ENCODE peak calls at places on chromosomes 2 and 18, in five cellular contexts. One of them, this sample, is unnamed.

GRCh38 chr18:30682667-30683066 is 359.9 kb downstream of the DSC3 start:
- DNase-seq in posterior cingulate gyrus: no peak
- DNase-seq in stimulated activated CD4-positive, alpha-beta T cell treated with anti-CD3 and anti-CD28 coated beads, Interleukin-2, amount 100 ng/mL, for 24 hours: no peak
- DNase-seq in HuH-7: no peak
- DNase-seq in anterior cingulate cortex: no peak
- DNase-seq in this sample: no peak

GRCh38 chr2:215880970-215881369 is 132.4 kb downstream of the MREG start:
- DNase-seq in posterior cingulate gyrus: no peak
- DNase-seq in stimulated activated CD4-positive, alpha-beta T cell treated with anti-CD3 and anti-CD28 coated beads, Interleukin-2, amount 100 ng/mL, for 24 hours: no peak
- DNase-seq in HuH-7: no peak
- DNase-seq in anterior cingulate cortex: no peak
- DNase-seq in this sample: no peak

GRCh38 chr18:79870369-79871025 is 72.8 kb downstream of the KCNG2 start:
- DNase-seq in posterior cingulate gyrus: peak
- DNase-seq in stimulated activated CD4-positive, alpha-beta T cell treated with anti-CD3 and anti-CD28 coated beads, Interleukin-2, amount 100 ng/mL, for 24 hours: no peak
- DNase-seq in HuH-7: no peak
- DNase-seq in anterior cingulate cortex: peak
- DNase-seq in this sample: no peak

GRCh38 chr2:138565251-138565598 is 63.7 kb downstream of the SPOPL start:
- DNase-seq in posterior cingulate gyrus: no peak
- DNase-seq in stimulated activated CD4-positive, alpha-beta T cell treated with anti-CD3 and anti-CD28 coated beads, Interleukin-2, amount 100 ng/mL, for 24 hours: no peak
- DNase-seq in HuH-7: no peak
- DNase-seq in anterior cingulate cortex: no peak
- DNase-seq in this sample: no peak

GRCh38 chr2:156845806-156846558 is 409.8 kb downstream of the GPD2 start:
- DNase-seq in posterior cingulate gyrus: no peak
- DNase-seq in stimulated activated CD4-positive, alpha-beta T cell treated with anti-CD3 and anti-CD28 coated beads, Interleukin-2, amount 100 ng/mL, for 24 hours: no peak
- DNase-seq in HuH-7: no peak
- DNase-seq in anterior cingulate cortex: no peak
- DNase-seq in this sample: no peak

GRCh38 chr18:31630549-31630948 is 38.9 kb downstream of the TTR start:
- DNase-seq in posterior cingulate gyrus: no peak
- DNase-seq in stimulated activated CD4-positive, alpha-beta T cell treated with anti-CD3 and anti-CD28 coated beads, Interleukin-2, amount 100 ng/mL, for 24 hours: no peak
- DNase-seq in HuH-7: no peak
- DNase-seq in anterior cingulate cortex: no peak
- DNase-seq in this sample: no peak

GRCh38 chr18:3603460-3604259 is 153.7 kb downstream of the TGIF1 start:
- DNase-seq in posterior cingulate gyrus: no peak
- DNase-seq in stimulated activated CD4-positive, alpha-beta T cell treated with anti-CD3 and anti-CD28 coated beads, Interleukin-2, amount 100 ng/mL, for 24 hours: no peak
- DNase-seq in HuH-7: no peak
- DNase-seq in anterior cingulate cortex: no peak
- DNase-seq in this sample: no peak

GRCh38 chr2:174673876-174674275 is 76.3 kb upstream of the WIPF1 start:
- DNase-seq in posterior cingulate gyrus: no peak
- DNase-seq in stimulated activated CD4-positive, alpha-beta T cell treated with anti-CD3 and anti-CD28 coated beads, Interleukin-2, amount 100 ng/mL, for 24 hours: no peak
- DNase-seq in HuH-7: no peak
- DNase-seq in anterior cingulate cortex: no peak
- DNase-seq in this sample: no peak

GRCh38 chr2:241458687-241459086 is 49.7 kb downstream of the STK25 start:
- DNase-seq in posterior cingulate gyrus: no peak
- DNase-seq in stimulated activated CD4-positive, alpha-beta T cell treated with anti-CD3 and anti-CD28 coated beads, Interleukin-2, amount 100 ng/mL, for 24 hours: no peak
- DNase-seq in HuH-7: no peak
- DNase-seq in anterior cingulate cortex: no peak
- DNase-seq in this sample: no peak

GRCh38 chr18:30328839-30329238 is 713.7 kb downstream of the DSC3 start:
- DNase-seq in posterior cingulate gyrus: no peak
- DNase-seq in stimulated activated CD4-positive, alpha-beta T cell treated with anti-CD3 and anti-CD28 coated beads, Interleukin-2, amount 100 ng/mL, for 24 hours: no peak
- DNase-seq in HuH-7: no peak
- DNase-seq in anterior cingulate cortex: no peak
- DNase-seq in this sample: no peak

GRCh38 chr2:231810905-231811304 is 24.7 kb downstream of the COPS7B start:
- DNase-seq in posterior cingulate gyrus: no peak
- DNase-seq in stimulated activated CD4-positive, alpha-beta T cell treated with anti-CD3 and anti-CD28 coated beads, Interleukin-2, amount 100 ng/mL, for 24 hours: no peak
- DNase-seq in HuH-7: no peak
- DNase-seq in anterior cingulate cortex: no peak
- DNase-seq in this sample: no peak

GRCh38 chr18:13261658-13262357 is 43.2 kb downstream of the LDLRAD4 start:
- DNase-seq in posterior cingulate gyrus: peak
- DNase-seq in stimulated activated CD4-positive, alpha-beta T cell treated with anti-CD3 and anti-CD28 coated beads, Interleukin-2, amount 100 ng/mL, for 24 hours: no peak
- DNase-seq in HuH-7: no peak
- DNase-seq in anterior cingulate cortex: no peak
- DNase-seq in this sample: no peak

GRCh38 chr2:219466816-219467735 is 31.6 kb upstream of the GMPPA start:
- DNase-seq in posterior cingulate gyrus: no peak
- DNase-seq in stimulated activated CD4-positive, alpha-beta T cell treated with anti-CD3 and anti-CD28 coated beads, Interleukin-2, amount 100 ng/mL, for 24 hours: no peak
- DNase-seq in HuH-7: no peak
- DNase-seq in anterior cingulate cortex: no peak
- DNase-seq in this sample: no peak

GRCh38 chr18:31738460-31739407 is 21.9 kb downstream of the SLC25A52 start:
- DNase-seq in posterior cingulate gyrus: no peak
- DNase-seq in stimulated activated CD4-positive, alpha-beta T cell treated with anti-CD3 and anti-CD28 coated beads, Interleukin-2, amount 100 ng/mL, for 24 hours: no peak
- DNase-seq in HuH-7: no peak
- DNase-seq in anterior cingulate cortex: no peak
- DNase-seq in this sample: no peak

GRCh38 chr2:30664761-30665358 is 142.4 kb downstream of the CAPN13 start:
- DNase-seq in posterior cingulate gyrus: no peak
- DNase-seq in stimulated activated CD4-positive, alpha-beta T cell treated with anti-CD3 and anti-CD28 coated beads, Interleukin-2, amount 100 ng/mL, for 24 hours: no peak
- DNase-seq in HuH-7: no peak
- DNase-seq in anterior cingulate cortex: no peak
- DNase-seq in this sample: no peak

GRCh38 chr2:68772109-68772508 is 37.5 kb downstream of the ARHGAP25 start:
- DNase-seq in posterior cingulate gyrus: no peak
- DNase-seq in stimulated activated CD4-positive, alpha-beta T cell treated with anti-CD3 and anti-CD28 coated beads, Interleukin-2, amount 100 ng/mL, for 24 hours: no peak
- DNase-seq in HuH-7: no peak
- DNase-seq in anterior cingulate cortex: no peak
- DNase-seq in this sample: no peak

GRCh38 chr18:79203017-79203605 is 133.9 kb downstream of the ATP9B start:
- DNase-seq in posterior cingulate gyrus: no peak
- DNase-seq in stimulated activated CD4-positive, alpha-beta T cell treated with anti-CD3 and anti-CD28 coated beads, Interleukin-2, amount 100 ng/mL, for 24 hours: peak
- DNase-seq in HuH-7: no peak
- DNase-seq in anterior cingulate cortex: no peak
- DNase-seq in this sample: no peak

GRCh38 chr2:74014813-74015212 is 30.1 kb downstream of the TET3 start:
- DNase-seq in posterior cingulate gyrus: no peak
- DNase-seq in stimulated activated CD4-positive, alpha-beta T cell treated with anti-CD3 and anti-CD28 coated beads, Interleukin-2, amount 100 ng/mL, for 24 hours: no peak
- DNase-seq in HuH-7: no peak
- DNase-seq in anterior cingulate cortex: no peak
- DNase-seq in this sample: no peak

GRCh38 chr2:47708801-47709499 is 74.0 kb upstream of the MSH6 start:
- DNase-seq in posterior cingulate gyrus: no peak
- DNase-seq in stimulated activated CD4-positive, alpha-beta T cell treated with anti-CD3 and anti-CD28 coated beads, Interleukin-2, amount 100 ng/mL, for 24 hours: no peak
- DNase-seq in HuH-7: no peak
- DNase-seq in anterior cingulate cortex: no peak
- DNase-seq in this sample: no peak

GRCh38 chr2:223585691-223586090 is 16.5 kb downstream of the SCG2 start:
- DNase-seq in posterior cingulate gyrus: no peak
- DNase-seq in stimulated activated CD4-positive, alpha-beta T cell treated with anti-CD3 and anti-CD28 coated beads, Interleukin-2, amount 100 ng/mL, for 24 hours: no peak
- DNase-seq in HuH-7: no peak
- DNase-seq in anterior cingulate cortex: no peak
- DNase-seq in this sample: no peak

GRCh38 chr2:100470898-100471514 is 724 bp downstream of the NMS start:
- DNase-seq in posterior cingulate gyrus: no peak
- DNase-seq in stimulated activated CD4-positive, alpha-beta T cell treated with anti-CD3 and anti-CD28 coated beads, Interleukin-2, amount 100 ng/mL, for 24 hours: no peak
- DNase-seq in HuH-7: peak
- DNase-seq in anterior cingulate cortex: no peak
- DNase-seq in this sample: no peak

GRCh38 chr2:65199194-65199593 is 28.4 kb upstream of the ACTR2 start:
- DNase-seq in posterior cingulate gyrus: no peak
- DNase-seq in stimulated activated CD4-positive, alpha-beta T cell treated with anti-CD3 and anti-CD28 coated beads, Interleukin-2, amount 100 ng/mL, for 24 hours: no peak
- DNase-seq in HuH-7: no peak
- DNase-seq in anterior cingulate cortex: no peak
- DNase-seq in this sample: no peak

GRCh38 chr2:128370468-128371247 is 52.0 kb upstream of the HS6ST1 start:
- DNase-seq in posterior cingulate gyrus: peak
- DNase-seq in stimulated activated CD4-positive, alpha-beta T cell treated with anti-CD3 and anti-CD28 coated beads, Interleukin-2, amount 100 ng/mL, for 24 hours: no peak
- DNase-seq in HuH-7: no peak
- DNase-seq in anterior cingulate cortex: no peak
- DNase-seq in this sample: no peak

GRCh38 chr2:82875891-82876290 is 1583.2 kb downstream of the SUCLG1 start:
- DNase-seq in posterior cingulate gyrus: no peak
- DNase-seq in stimulated activated CD4-positive, alpha-beta T cell treated with anti-CD3 and anti-CD28 coated beads, Interleukin-2, amount 100 ng/mL, for 24 hours: no peak
- DNase-seq in HuH-7: no peak
- DNase-seq in anterior cingulate cortex: no peak
- DNase-seq in this sample: no peak

GRCh38 chr18:23301971-23302370 is 151.1 kb upstream of the RIOK3 start:
- DNase-seq in posterior cingulate gyrus: no peak
- DNase-seq in stimulated activated CD4-positive, alpha-beta T cell treated with anti-CD3 and anti-CD28 coated beads, Interleukin-2, amount 100 ng/mL, for 24 hours: no peak
- DNase-seq in HuH-7: no peak
- DNase-seq in anterior cingulate cortex: no peak
- DNase-seq in this sample: no peak

GRCh38 chr2:120993661-120994060 is 258.0 kb downstream of the GLI2 start:
- DNase-seq in posterior cingulate gyrus: peak
- DNase-seq in stimulated activated CD4-positive, alpha-beta T cell treated with anti-CD3 and anti-CD28 coated beads, Interleukin-2, amount 100 ng/mL, for 24 hours: no peak
- DNase-seq in HuH-7: no peak
- DNase-seq in anterior cingulate cortex: no peak
- DNase-seq in this sample: no peak

GRCh38 chr2:226581661-226582060 is 218.0 kb downstream of the IRS1 start:
- DNase-seq in posterior cingulate gyrus: no peak
- DNase-seq in stimulated activated CD4-positive, alpha-beta T cell treated with anti-CD3 and anti-CD28 coated beads, Interleukin-2, amount 100 ng/mL, for 24 hours: no peak
- DNase-seq in HuH-7: no peak
- DNase-seq in anterior cingulate cortex: no peak
- DNase-seq in this sample: no peak

GRCh38 chr2:192150166-192150565 is 44.6 kb downstream of the TMEFF2 start:
- DNase-seq in posterior cingulate gyrus: no peak
- DNase-seq in stimulated activated CD4-positive, alpha-beta T cell treated with anti-CD3 and anti-CD28 coated beads, Interleukin-2, amount 100 ng/mL, for 24 hours: no peak
- DNase-seq in HuH-7: no peak
- DNase-seq in anterior cingulate cortex: no peak
- DNase-seq in this sample: no peak

GRCh38 chr18:3008546-3008945 is 4.4 kb downstream of the LPIN2 start:
- DNase-seq in posterior cingulate gyrus: no peak
- DNase-seq in stimulated activated CD4-positive, alpha-beta T cell treated with anti-CD3 and anti-CD28 coated beads, Interleukin-2, amount 100 ng/mL, for 24 hours: no peak
- DNase-seq in HuH-7: no peak
- DNase-seq in anterior cingulate cortex: no peak
- DNase-seq in this sample: no peak

GRCh38 chr2:120661551-120661950 is 74.1 kb upstream of the GLI2 start:
- DNase-seq in posterior cingulate gyrus: peak
- DNase-seq in stimulated activated CD4-positive, alpha-beta T cell treated with anti-CD3 and anti-CD28 coated beads, Interleukin-2, amount 100 ng/mL, for 24 hours: no peak
- DNase-seq in HuH-7: no peak
- DNase-seq in anterior cingulate cortex: peak
- DNase-seq in this sample: peak

GRCh38 chr2:86213699-86214502 is 14.6 kb downstream of the MRPL35 start:
- DNase-seq in posterior cingulate gyrus: no peak
- DNase-seq in stimulated activated CD4-positive, alpha-beta T cell treated with anti-CD3 and anti-CD28 coated beads, Interleukin-2, amount 100 ng/mL, for 24 hours: no peak
- DNase-seq in HuH-7: no peak
- DNase-seq in anterior cingulate cortex: no peak
- DNase-seq in this sample: no peak

GRCh38 chr2:14494759-14495158 is 137.8 kb upstream of the LRATD1 start:
- DNase-seq in posterior cingulate gyrus: no peak
- DNase-seq in stimulated activated CD4-positive, alpha-beta T cell treated with anti-CD3 and anti-CD28 coated beads, Interleukin-2, amount 100 ng/mL, for 24 hours: no peak
- DNase-seq in HuH-7: no peak
- DNase-seq in anterior cingulate cortex: no peak
- DNase-seq in this sample: no peak

GRCh38 chr2:126655066-126655465 is 892 bp upstream of the GYPC start:
- DNase-seq in posterior cingulate gyrus: peak
- DNase-seq in stimulated activated CD4-positive, alpha-beta T cell treated with anti-CD3 and anti-CD28 coated beads, Interleukin-2, amount 100 ng/mL, for 24 hours: peak
- DNase-seq in HuH-7: no peak
- DNase-seq in anterior cingulate cortex: no peak
- DNase-seq in this sample: no peak

GRCh38 chr2:137659616-137660015 is 304.7 kb upstream of the HNMT start:
- DNase-seq in posterior cingulate gyrus: peak
- DNase-seq in stimulated activated CD4-positive, alpha-beta T cell treated with anti-CD3 and anti-CD28 coated beads, Interleukin-2, amount 100 ng/mL, for 24 hours: no peak
- DNase-seq in HuH-7: no peak
- DNase-seq in anterior cingulate cortex: no peak
- DNase-seq in this sample: peak

GRCh38 chr18:70623106-70623505 is 334.3 kb downstream of the SOCS6 start:
- DNase-seq in posterior cingulate gyrus: no peak
- DNase-seq in stimulated activated CD4-positive, alpha-beta T cell treated with anti-CD3 and anti-CD28 coated beads, Interleukin-2, amount 100 ng/mL, for 24 hours: no peak
- DNase-seq in HuH-7: no peak
- DNase-seq in anterior cingulate cortex: no peak
- DNase-seq in this sample: no peak

This sample was measured in frontal cortex.